ENCODE peak calls at places on chromosome 16, in five cellular contexts. C is HepG2, P is pancreas, K is ovary, B is heart right ventricle. D is an unnamed sample.

GRCh38 chr16:54936979-54937672 is 6.5 kb downstream of the IRX5 start:
- DNase-seq in C (no peak), P (no peak), K (no peak), B (peak; percentile 52), D (peak; percentile 61)

GRCh38 chr16:11175850-11176341 is 80.1 kb downstream of the SOCS1 start:
- DNase-seq in C (no peak), P (no peak), K (no peak), B (no peak), D (no peak)

GRCh38 chr16:72884573-72884972 is 163.4 kb downstream of the ZFHX3 start:
- DNase-seq in C (peak; percentile 75), P (no peak), K (no peak), B (no peak), D (no peak)

GRCh38 chr16:17032332-17032731 is 438.4 kb downstream of the XYLT1 start:
- DNase-seq in C (no peak), P (no peak), K (no peak), B (no peak), D (no peak)

GRCh38 chr16:25925466-25925865 is 233.7 kb downstream of the HS3ST4 start:
- DNase-seq in C (no peak), P (no peak), K (no peak), B (no peak), D (no peak)

GRCh38 chr16:81403208-81403600 is 41.4 kb upstream of the CMIP start:
- DNase-seq in C (no peak), P (no peak), K (no peak), B (no peak), D (no peak)

GRCh38 chr16:28304214-28304613 is 11.9 kb downstream of the SBK1 start:
- DNase-seq in C (peak; percentile 48), P (no peak), K (peak; percentile 25), B (peak; percentile 45), D (no peak)

GRCh38 chr16:89700649-89701424 is 668 bp downstream of the SPATA2L start:
- DNase-seq in C (peak; percentile 60), P (peak; percentile 87), K (peak; percentile 58), B (no peak), D (peak; percentile 52)

GRCh38 chr16:28326881-28327610 is 34.7 kb downstream of the SBK1 start:
- DNase-seq in C (peak; percentile 61), P (peak; percentile 80), K (no peak), B (peak; percentile 51), D (no peak)

GRCh38 chr16:5487728-5488127 is 390.1 kb upstream of the EEF2KMT start:
- DNase-seq in C (no peak), P (no peak), K (no peak), B (no peak), D (no peak)

GRCh38 chr16:5488581-5488980 is 391.0 kb upstream of the EEF2KMT start:
- DNase-seq in C (no peak), P (no peak), K (no peak), B (no peak), D (no peak)

GRCh38 chr16:5496013-5496412 is 398.4 kb upstream of the EEF2KMT start:
- DNase-seq in C (no peak), P (no peak), K (no peak), B (no peak), D (no peak)

DNA sequence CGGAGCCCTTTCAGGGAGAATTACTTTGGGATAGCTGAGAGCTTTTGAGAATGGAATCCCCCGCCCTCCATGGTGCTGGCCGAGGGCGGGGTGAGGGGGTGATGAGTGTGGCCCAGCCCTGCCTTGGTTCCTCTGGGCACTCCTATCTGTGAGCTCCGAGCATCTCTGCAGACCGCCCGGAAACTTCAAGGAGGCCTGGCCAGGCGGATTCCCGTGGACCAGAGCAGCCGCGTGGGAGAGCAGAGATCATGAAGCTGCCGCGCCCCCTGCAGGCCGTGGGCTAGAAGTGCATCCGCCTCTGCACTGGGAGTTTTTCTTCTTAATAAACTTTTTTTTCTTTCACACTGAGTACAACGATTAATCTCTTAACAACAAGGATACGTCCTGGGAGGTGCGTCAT is 392.9 kb upstream of the EEF2KMT start:
- DNase-seq in C (peak; percentile 43), P (no peak), K (no peak), B (no peak), D (peak; percentile 36)
- H3K4me1 ChIP-seq in C (no peaks in the 10 kb centered on the region), P (no peaks in the 10 kb centered on the region), K (no peaks in the 10 kb centered on the region), B (no peaks in the 10 kb centered on the region), D (no peaks in the 10 kb centered on the region)

GRCh38 chr16:4699030-4699556 is 5.7 kb downstream of the NUDT16L1 start:
- DNase-seq in C (no peak), P (no peak), K (no peak), B (no peak), D (no peak)

GRCh38 chr16:4701791-4702465 is 8.6 kb downstream of the NUDT16L1 start:
- DNase-seq in C (no peak), P (no peak), K (no peak), B (no peak), D (no peak)

GRCh38 chr16:4700997-4701743 is 7.8 kb downstream of the NUDT16L1 start:
- DNase-seq in C (no peak), P (no peak), K (no peak), B (peak; percentile 63), D (peak; percentile 76)

GRCh38 chr16:4702466-4702808 is 9.1 kb downstream of the NUDT16L1 start:
- DNase-seq in C (peak; percentile 44), P (no peak), K (no peak), B (no peak), D (no peak)

GRCh38 chr16:4700380-4700996 is 7.1 kb downstream of the NUDT16L1 start:
- DNase-seq in C (no peak), P (no peak), K (no peak), B (no peak), D (no peak)
- H3K4me3 ChIP-seq in C (no peak overlapping the region), P (no peak overlapping the region), K (no peak overlapping the region), B (no peak overlapping the region), D (no peak overlapping the region)

DNA sequence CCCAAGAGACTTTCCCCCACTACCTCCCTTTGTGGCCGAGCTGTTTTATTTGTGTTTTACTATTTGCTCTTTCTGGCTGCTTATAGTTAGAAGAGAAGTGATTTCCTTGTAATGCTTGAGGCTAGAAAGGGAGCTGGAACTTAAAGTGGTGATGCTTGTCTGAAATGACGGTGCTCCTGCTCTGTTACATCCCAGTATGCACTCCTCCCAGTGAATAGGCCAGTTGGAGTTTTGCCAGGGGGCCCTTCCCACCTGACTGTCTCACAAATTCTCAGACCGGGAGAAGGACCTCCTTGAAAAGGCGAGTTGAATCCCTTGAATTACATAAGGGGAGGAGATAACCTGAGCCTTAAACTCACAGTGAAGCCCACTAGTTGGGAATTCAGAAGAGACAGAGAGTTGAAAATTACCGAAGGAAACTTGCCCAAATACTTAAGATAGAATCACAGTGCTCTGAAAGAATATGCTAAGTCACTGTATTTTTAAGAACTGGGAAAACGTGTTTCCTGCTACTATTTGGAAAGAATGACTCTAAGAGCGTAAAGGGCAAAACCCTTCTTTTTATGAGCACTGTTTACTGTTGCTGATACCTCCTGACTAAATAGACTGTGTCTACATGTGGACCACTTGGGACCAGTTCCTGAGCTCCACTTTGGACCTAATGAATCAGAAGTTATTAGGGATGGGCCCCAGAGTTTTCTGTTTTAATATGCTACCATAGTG is 84.7 kb upstream of the CLEC3A start:
- DNase-seq in C (no peak), P (no peak), K (no peak), B (no peak), D (no peak)
- H3K9me3 ChIP-seq in C (no peaks in the 10 kb centered on the region), P (no peaks in the 10 kb centered on the region), K (no peaks in the 10 kb centered on the region), B (no peaks in the 10 kb centered on the region), D (no peaks in the 10 kb centered on the region)

GRCh38 chr16:85988306-85988705 is 89.3 kb downstream of the IRF8 start:
- DNase-seq in C (no peak), P (no peak), K (no peak), B (no peak), D (no peak)

GRCh38 chr16:85987750-85988078 is 88.8 kb downstream of the IRF8 start:
- DNase-seq in C (no peak), P (no peak), K (no peak), B (no peak), D (no peak)

GRCh38 chr16:85989376-85989775 is 90.4 kb downstream of the IRF8 start:
- DNase-seq in C (no peak), P (no peak), K (no peak), B (no peak), D (no peak)

GRCh38 chr16:85989863-85990643 is 91.1 kb downstream of the IRF8 start:
- DNase-seq in C (no peak), P (no peak), K (no peak), B (no peak), D (no peak)

DNA sequence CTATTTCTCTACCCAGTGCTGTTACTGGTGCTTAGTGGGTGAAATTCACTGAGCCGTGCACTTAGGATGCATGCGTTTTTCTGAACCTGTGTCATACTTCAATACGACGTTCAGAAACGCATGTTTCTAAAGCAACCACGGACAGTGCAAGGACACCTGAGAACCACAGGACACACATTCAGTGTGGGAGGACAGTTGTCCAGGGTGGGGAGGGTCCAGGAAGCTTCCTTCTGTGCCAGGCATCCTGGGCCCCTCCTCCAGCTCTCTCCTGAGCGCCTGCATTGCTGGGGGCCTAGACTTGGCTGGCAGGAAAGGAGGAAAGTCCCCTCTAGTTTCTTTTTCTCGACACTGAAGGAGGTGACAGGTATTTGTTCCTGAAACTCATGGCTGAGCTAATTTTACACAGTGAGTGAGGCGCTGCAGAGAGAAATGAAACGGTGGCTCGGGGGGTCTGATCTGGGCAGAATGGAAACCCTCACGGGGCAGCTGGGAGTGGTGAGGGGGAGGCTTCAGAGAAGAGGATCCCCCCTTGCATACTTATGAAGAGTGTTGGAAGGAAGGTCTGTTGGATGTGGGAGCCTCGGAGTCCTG is 89.9 kb downstream of the IRF8 start:
- DNase-seq in C (no peak), P (no peak), K (no peak), B (no peak), D (no peak)
- H3K4me1 ChIP-seq in C (peaks cover 8% of the 10 kb centered on the region), P (no peaks in the 10 kb centered on the region), K (no peaks in the 10 kb centered on the region), B (peaks cover 26% of the 10 kb centered on the region), D (no peaks in the 10 kb centered on the region)

GRCh38 chr16:12800751-12801308 is 2.9 kb downstream of the CPPED1 start:
- DNase-seq in C (no peak), P (no peak), K (no peak), B (no peak), D (no peak)
- H3K4me3 ChIP-seq in C (no peak overlapping the region), P (no peak overlapping the region), K (no peak overlapping the region), B (no peak overlapping the region), D (no peak overlapping the region)

GRCh38 chr16:50416388-50416787 is 47.6 kb upstream of the BRD7 start:
- DNase-seq in C (no peak), P (no peak), K (no peak), B (no peak), D (no peak)
- H3K9me3 ChIP-seq in C (peaks cover 38% of the 10 kb centered on the region), P (no peaks in the 10 kb centered on the region), K (no peaks in the 10 kb centered on the region), B (peaks cover 5% of the 10 kb centered on the region), D (peaks cover 43% of the 10 kb centered on the region)

GRCh38 chr16:31198207-31198882 is 4.2 kb downstream of the PYCARD start:
- DNase-seq in C (no peak), P (no peak), K (no peak), B (no peak), D (no peak)
- H3K4me1 ChIP-seq in C (peaks cover 38% of the 10 kb centered on the region), P (no peaks in the 10 kb centered on the region), K (peaks cover 7% of the 10 kb centered on the region), B (peaks cover 39% of the 10 kb centered on the region), D (peaks cover 21% of the 10 kb centered on the region)

GRCh38 chr16:68332411-68333121 is 21.7 kb downstream of the PRMT7 start:
- DNase-seq in C (peak; percentile 88), P (no peak), K (no peak), B (no peak), D (no peak)
- H3K4me3 ChIP-seq in C (peak overlapping the region; percentile 5), P (no peak overlapping the region), K (no peak overlapping the region), B (no peak overlapping the region), D (no peak overlapping the region)

DNA sequence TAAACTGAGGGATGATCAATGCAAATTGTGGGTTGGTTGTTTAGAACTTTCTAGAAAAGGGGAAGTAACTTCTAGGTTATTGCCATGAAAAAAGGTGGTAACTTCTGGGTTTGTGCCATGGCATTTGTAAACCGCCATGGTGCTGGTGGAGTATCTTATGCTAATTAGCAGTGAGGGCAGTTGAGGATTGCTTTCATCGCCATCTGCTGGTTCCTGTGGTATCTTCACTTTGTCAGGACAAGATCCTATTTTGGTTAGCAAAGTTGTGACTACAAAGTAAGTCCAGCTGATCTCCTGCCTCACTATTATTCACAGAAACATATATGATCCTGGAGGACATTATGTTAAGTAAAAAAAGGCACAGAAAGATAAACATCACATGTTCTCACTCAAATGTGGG is 1332.3 kb downstream of the CDH11 start:
- DNase-seq in C (no peak), P (no peak), K (no peak), B (no peak), D (no peak)
- H3K9me3 ChIP-seq in C (peaks cover 94% of the 10 kb centered on the region), P (no peaks in the 10 kb centered on the region), K (no peaks in the 10 kb centered on the region), B (no peaks in the 10 kb centered on the region), D (peaks cover 6% of the 10 kb centered on the region)